ENCODE peak calls at places on chromosomes 4 and X, in six cellular contexts. X is neural progenitor cell, U is transverse colon, B is A172, D is GM13977, L is LoVo. Q is an unnamed sample.

GRCh38 chr4:174214102-174214878 is 69.2 kb downstream of the FBXO8 start:
- DNase-seq in D (peak; percentile 24), B (no peak), U (no peak), X (peak; percentile 82), L (no peak), Q (no peak)

GRCh38 chrX:2638279-2638678 is 52.8 kb upstream of the CD99 start:
- DNase-seq in L (no peak), B (no peak), X (no peak), U (no peak), D (no peak), Q (no peak)

GRCh38 chr4:109815151-109816081 is at the start of gene GAR1:
- DNase-seq in U (peak; percentile 95), X (peak; percentile 96), D (peak; percentile 91), B (peak; percentile 90), L (peak; percentile 95), Q (peak; percentile 88)

GRCh38 chr4:5900844-5901243 is 8.0 kb upstream of the CRMP1 start:
- DNase-seq in U (no peak), D (no peak), B (no peak), L (no peak), X (no peak), Q (no peak)

GRCh38 chrX:120731386-120731785 is 101.5 kb upstream of the C1GALT1C1 start:
- DNase-seq in D (no peak), X (no peak), U (no peak), L (no peak), B (no peak), Q (no peak)

GRCh38 chr4:1571165-1571908 is 112.8 kb downstream of the FAM53A start:
- DNase-seq in D (no peak), X (no peak), L (no peak), B (no peak), U (no peak), Q (no peak)

GRCh38 chr4:37953620-37954325 is 6.4 kb upstream of the PTTG2 start:
- DNase-seq in L (no peak), D (no peak), X (no peak), B (peak; percentile 50), U (no peak), Q (no peak)

GRCh38 chr4:87849612-87850011 is 16.8 kb downstream of the MEPE start:
- DNase-seq in X (no peak), B (no peak), D (no peak), L (no peak), U (no peak), Q (peak; percentile 45)

GRCh38 chr4:56690393-56690971 is 9.4 kb upstream of the HOPX start:
- DNase-seq in B (no peak), L (no peak), U (no peak), D (no peak), X (peak; percentile 15), Q (no peak)

GRCh38 chrX:11164433-11164832 is 53.3 kb downstream of the HCCS start:
- DNase-seq in L (no peak), B (no peak), X (no peak), U (no peak), D (no peak), Q (no peak)

GRCh38 chr4:147580396-147580795 is 36.8 kb upstream of the TMEM184C start:
- DNase-seq in L (no peak), U (no peak), D (no peak), B (no peak), X (no peak), Q (no peak)

GRCh38 chr4:109185951-109186350 is 116.5 kb downstream of the COL25A1 start:
- DNase-seq in B (no peak), L (no peak), U (no peak), X (no peak), D (no peak), Q (no peak)

GRCh38 chr4:113468165-113469022 is 293.1 kb downstream of the CAMK2D start:
- DNase-seq in L (peak; percentile 92), B (peak; percentile 98), X (peak; percentile 62), D (no peak), U (peak; percentile 68), Q (no peak)

GRCh38 chr4:68175562-68176155 is 46.0 kb upstream of the TMPRSS11F start:
- DNase-seq in B (peak; percentile 36), L (peak; percentile 49), U (no peak), D (peak; percentile 61), X (peak; percentile 70), Q (peak; percentile 64)

GRCh38 chr4:76767983-76768382 is 130.0 kb downstream of the SOWAHB start:
- DNase-seq in L (no peak), U (no peak), B (peak; percentile 38), D (no peak), X (no peak), Q (no peak)

GRCh38 chr4:138647433-138647832 is 368.1 kb upstream of the NOCT start:
- DNase-seq in L (no peak), X (no peak), U (no peak), D (no peak), B (no peak), Q (no peak)

GRCh38 chr4:102657206-102657605 is 103.6 kb downstream of the MANBA start:
- DNase-seq in D (no peak), X (no peak), U (no peak), L (no peak), B (no peak), Q (no peak)

GRCh38 chr4:39850727-39851126 is 127.0 kb downstream of the PDS5A start:
- DNase-seq in U (no peak), X (no peak), L (no peak), D (no peak), B (no peak), Q (no peak)

GRCh38 chr4:144347116-144347515 is 206.6 kb upstream of the GYPA start:
- DNase-seq in U (no peak), X (no peak), D (no peak), L (no peak), B (no peak), Q (peak; percentile 59)

GRCh38 chr4:118743867-118744266 is 58.7 kb downstream of the METTL14 start:
- DNase-seq in L (no peak), X (no peak), B (no peak), D (no peak), U (no peak), Q (no peak)

GRCh38 chr4:184415071-184415470 is 59.3 kb downstream of the IRF2 start:
- DNase-seq in D (no peak), X (no peak), B (no peak), L (no peak), U (no peak), Q (no peak)

GRCh38 chr4:1793496-1793840 is 375 bp downstream of the FGFR3 start:
- DNase-seq in X (peak; percentile 73), B (no peak), U (peak; percentile 65), D (peak; percentile 80), L (peak; percentile 19), Q (no peak)

GRCh38 chr4:6343950-6344408 is 74.3 kb downstream of the WFS1 start:
- DNase-seq in X (no peak), D (no peak), U (no peak), B (peak; percentile 90), L (peak; percentile 59), Q (no peak)

GRCh38 chr4:143411527-143412480 is 75.1 kb downstream of the GAB1 start:
- DNase-seq in B (peak; percentile 32), X (peak; percentile 19), U (no peak), D (no peak), L (no peak), Q (peak; percentile 99)

Q was measured in globus pallidus.